ENCODE peak calls at places on chromosomes 5 and 9, in ten cellular contexts. U is stimulated activated CD4-positive, alpha-beta T cell treated with anti-CD3 and anti-CD28 coated beads, Interleukin-2, amount 100 ng/mL, for 48 hours; I is left ventricle myocardium inferior; E is T-helper 1 cell; F is naive thymus-derived CD8-positive, alpha-beta T cell; T is iris pigment epithelial cell; Y is DMS79 treated with DMSO at 0.1 percent for 48 hours; W is naive thymus-derived CD4-positive, alpha-beta T cell; O is germinal center; P is astrocyte of the spinal cord. D is an unnamed sample.

GRCh38 chr5:58985759-58986158 is 402.9 kb downstream of the RAB3C start:
- DNase-seq in U (no peak), I (no peak), E (no peak), F (no peak), T (no peak), Y (no peak), W (no peak), O (no peak), P (no peak), D (no peak)

GRCh38 chr5:153489611-153490010 is 859 bp upstream of the GRIA1 start:
- DNase-seq in U (no peak), I (no peak), E (no peak), F (no peak), T (peak; percentile 17), Y (no peak), W (no peak), O (no peak), P (no peak), D (no peak)

GRCh38 chr9:11328326-11328725 is 715.5 kb upstream of the PTPRD start:
- DNase-seq in U (no peak), I (no peak), E (no peak), F (no peak), T (peak; percentile 1), Y (no peak), W (no peak), O (no peak), P (no peak), D (no peak)

GRCh38 chr5:72021651-72022357 is 85.5 kb upstream of the MAP1B start:
- DNase-seq in U (no peak), I (no peak), E (no peak), F (no peak), T (no peak), Y (no peak), W (no peak), O (no peak), P (no peak), D (no peak)

GRCh38 chr5:78607864-78608263 is 40.7 kb downstream of the LHFPL2 start:
- DNase-seq in U (no peak), I (no peak), E (no peak), F (no peak), T (no peak), Y (no peak), W (no peak), O (no peak), P (no peak), D (no peak)

GRCh38 chr5:67287795-67288194 is 91.2 kb upstream of the CD180 start:
- DNase-seq in U (no peak), I (no peak), E (no peak), F (no peak), T (peak; percentile 45), Y (peak; percentile 90), W (no peak), O (no peak), P (peak; percentile 84), D (no peak)

GRCh38 chr5:64691333-64691732 is 1.0 kb downstream of the SHISAL2B start:
- DNase-seq in U (no peak), I (no peak), E (no peak), F (no peak), T (no peak), Y (no peak), W (no peak), O (no peak), P (no peak), D (no peak)

GRCh38 chr9:76373173-76373771 is 21.0 kb downstream of the RFK start:
- DNase-seq in U (no peak), I (peak; percentile 47), E (no peak), F (no peak), T (peak; percentile 55), Y (no peak), W (no peak), O (no peak), P (peak; percentile 42), D (no peak)

GRCh38 chr9:93329632-93330286 is 121.7 kb upstream of the FAM120A start:
- DNase-seq in U (no peak), I (no peak), E (no peak), F (no peak), T (no peak), Y (no peak), W (no peak), O (no peak), P (no peak), D (no peak)

GRCh38 chr5:112475747-112476435 is 56.8 kb upstream of the EPB41L4A start:
- DNase-seq in U (no peak), I (no peak), E (no peak), F (no peak), T (peak; percentile 5), Y (no peak), W (no peak), O (no peak), P (peak; percentile 5), D (no peak)

GRCh38 chr5:37776826-37777225 is 63.0 kb downstream of the GDNF start:
- DNase-seq in U (no peak), I (no peak), E (no peak), F (no peak), T (peak; percentile 85), Y (no peak), W (no peak), O (no peak), P (peak; percentile 52), D (no peak)

GRCh38 chr5:173582198-173583092 is 34.0 kb downstream of the BOD1 start:
- DNase-seq in U (no peak), I (no peak), E (no peak), F (no peak), T (no peak), Y (no peak), W (no peak), O (no peak), P (no peak), D (no peak)

GRCh38 chr5:270340-270739 is 1.1 kb upstream of the PDCD6 start:
- DNase-seq in U (no peak), I (no peak), E (no peak), F (no peak), T (no peak), Y (no peak), W (no peak), O (no peak), P (no peak), D (no peak)

GRCh38 chr5:31463341-31463740 is 68.6 kb downstream of the DROSHA start:
- DNase-seq in U (no peak), I (no peak), E (no peak), F (no peak), T (peak; percentile 57), Y (no peak), W (no peak), O (no peak), P (no peak), D (no peak)

GRCh38 chr5:151214614-151215545 is 9.0 kb downstream of the CCDC69 start:
- DNase-seq in U (no peak), I (no peak), E (no peak), F (peak; percentile 49), T (no peak), Y (no peak), W (no peak), O (peak; percentile 83), P (no peak), D (peak; percentile 81)

GRCh38 chr9:113508111-113508749 is 44.7 kb downstream of the RGS3 start:
- DNase-seq in U (no peak), I (no peak), E (no peak), F (no peak), T (no peak), Y (no peak), W (no peak), O (no peak), P (no peak), D (peak; percentile 42)

GRCh38 chr5:55509768-55510522 is 24.8 kb downstream of the PLPP1 start:
- DNase-seq in U (no peak), I (no peak), E (no peak), F (no peak), T (peak; percentile 2), Y (no peak), W (no peak), O (no peak), P (no peak), D (no peak)

GRCh38 chr9:95379630-95380029 is 62.1 kb upstream of the FANCC start:
- DNase-seq in U (no peak), I (no peak), E (peak; percentile 5), F (peak; percentile 38), T (no peak), Y (no peak), W (peak; percentile 31), O (peak; percentile 6), P (no peak), D (no peak)

GRCh38 chr9:18330736-18331335 is 143.1 kb upstream of the ADAMTSL1 start:
- DNase-seq in U (no peak), I (no peak), E (no peak), F (no peak), T (no peak), Y (no peak), W (no peak), O (no peak), P (no peak), D (no peak)

GRCh38 chr9:89621031-89621430 is 16.2 kb downstream of the GADD45G start:
- DNase-seq in U (no peak), I (no peak), E (no peak), F (no peak), T (no peak), Y (peak; percentile 71), W (no peak), O (no peak), P (no peak), D (no peak)

GRCh38 chr9:127565231-127565630 is 46.8 kb upstream of the STXBP1 start:
- DNase-seq in U (no peak), I (no peak), E (no peak), F (no peak), T (no peak), Y (no peak), W (no peak), O (no peak), P (no peak), D (no peak)

GRCh38 chr5:140875085-140876065 is at the start of gene PCDHA12:
- DNase-seq in U (no peak), I (no peak), E (no peak), F (no peak), T (no peak), Y (no peak), W (no peak), O (no peak), P (no peak), D (no peak)

GRCh38 chr5:104513621-104514020 is 951.0 kb upstream of the NUDT12 start:
- DNase-seq in U (no peak), I (no peak), E (no peak), F (no peak), T (peak; percentile 12), Y (no peak), W (no peak), O (no peak), P (no peak), D (no peak)

GRCh38 chr5:63022403-63022802 is 443.8 kb downstream of the LRRC70 start:
- DNase-seq in U (no peak), I (no peak), E (no peak), F (no peak), T (no peak), Y (no peak), W (no peak), O (no peak), P (no peak), D (no peak)

GRCh38 chr5:104635216-104635615 is 1072.6 kb upstream of the NUDT12 start:
- DNase-seq in U (no peak), I (no peak), E (no peak), F (no peak), T (peak; percentile 43), Y (no peak), W (no peak), O (no peak), P (peak; percentile 65), D (no peak)

GRCh38 chr5:79448336-79448735 is 65.6 kb downstream of the HOMER1 start:
- DNase-seq in U (no peak), I (no peak), E (no peak), F (no peak), T (peak; percentile 87), Y (no peak), W (no peak), O (no peak), P (peak; percentile 52), D (no peak)

D was measured in erythroblast.